ENCODE peak calls at places on chromosome 11, in nine cellular contexts. A is progenitor cell of endocrine pancreas; Q is activated CD4-positive, alpha-beta T cell treated with anti-CD3 and anti-CD28 coated beads, Interleukin-2, amount 50 U/mL, for 1 hour; Z is GM03348; C is endothelial cell; J is A673; W is NCI-H748 treated with DMSO at 0.1 percent for 48 hours; K is AG09319; I is activated naive CD8-positive, alpha-beta T cell treated with anti-CD3 and anti-CD28 coated beads, Interleukin-2, amount 50 U/mL, for 24 hours. G is an unnamed sample.

GRCh38 chr11:95443386-95443785 is 212.4 kb upstream of the SESN3 start:
- DNase-seq in J (no peak), I (peak; percentile 12), Z (no peak), A (no peak), Q (no peak), C (no peak), K (no peak), W (no peak), G (no peak)

GRCh38 chr11:33531743-33532181 is 168.9 kb downstream of the C11orf91 start:
- DNase-seq in W (no peak), K (no peak), I (no peak), A (no peak), J (no peak), C (no peak), Q (no peak), Z (peak; percentile 88), G (no peak)

GRCh38 chr11:71342116-71342515 is 89.7 kb upstream of the SHANK2 start:
- DNase-seq in W (no peak), Q (no peak), A (no peak), C (no peak), J (no peak), Z (peak; percentile 43), K (no peak), I (no peak), G (no peak)

GRCh38 chr11:110472858-110473257 is 43.1 kb downstream of the FDX1 start:
- DNase-seq in W (no peak), C (no peak), K (no peak), I (no peak), Q (no peak), A (no peak), J (no peak), Z (no peak), G (no peak)

GRCh38 chr11:118002010-118002540 is 15.9 kb downstream of the IL10RA start:
- DNase-seq in K (no peak), Z (no peak), A (no peak), W (no peak), Q (no peak), C (no peak), I (peak; percentile 56), J (no peak), G (no peak)

GRCh38 chr11:57432714-57433163 is 5.8 kb upstream of the SLC43A3 start:
- DNase-seq in Q (no peak), W (no peak), K (no peak), J (no peak), A (no peak), C (no peak), Z (no peak), I (peak; percentile 50), G (no peak)

GRCh38 chr11:44382648-44383240 is 72.8 kb upstream of the ALX4 start:
- DNase-seq in W (no peak), Z (no peak), J (no peak), Q (no peak), K (no peak), I (no peak), A (no peak), C (no peak), G (no peak)

GRCh38 chr11:34478845-34479663 is 34.5 kb downstream of the ELF5 start:
- DNase-seq in Q (no peak), Z (no peak), I (no peak), K (no peak), J (no peak), A (no peak), W (no peak), C (no peak), G (no peak)

GRCh38 chr11:29676993-29677392 is 339.8 kb downstream of the KCNA4 start:
- DNase-seq in J (no peak), I (no peak), K (no peak), W (no peak), C (no peak), A (no peak), Q (no peak), Z (no peak), G (no peak)

GRCh38 chr11:15327786-15328231 is 213.1 kb downstream of the INSC start:
- DNase-seq in Z (peak; percentile 24), A (peak; percentile 65), K (no peak), Q (no peak), I (peak; percentile 4), W (peak; percentile 60), J (peak; percentile 77), C (peak; percentile 84), G (peak; percentile 70)

GRCh38 chr11:68960299-68961071 is 20.3 kb downstream of the MRGPRD start:
- DNase-seq in W (no peak), C (no peak), Z (no peak), I (no peak), Q (no peak), J (no peak), K (no peak), A (no peak), G (peak; percentile 58)

GRCh38 chr11:77642228-77642627 is 4.6 kb upstream of the CLNS1A start:
- DNase-seq in K (no peak), J (no peak), Z (no peak), C (no peak), I (no peak), A (no peak), Q (no peak), W (no peak), G (no peak)

GRCh38 chr11:120130991-120131760 is 6.7 kb downstream of the TRIM29 start:
- DNase-seq in W (no peak), I (no peak), A (no peak), J (no peak), Z (no peak), K (no peak), Q (no peak), C (no peak), G (no peak)

GRCh38 chr11:128725630-128726461 is 32.0 kb downstream of the FLI1 start:
- DNase-seq in Q (peak; percentile 35), W (no peak), I (no peak), Z (peak; percentile 42), C (no peak), J (no peak), A (no peak), K (peak; percentile 38), G (no peak)

GRCh38 chr11:93740802-93741093 is 547 bp downstream of the TAF1D start:
- DNase-seq in I (peak; percentile 62), Z (peak; percentile 78), W (no peak), J (peak; percentile 87), Q (peak; percentile 59), C (peak; percentile 38), A (no peak), K (no peak), G (no peak)

GRCh38 chr11:67165595-67165994 is 46.5 kb downstream of the KDM2A start:
- DNase-seq in A (no peak), W (no peak), J (no peak), C (no peak), I (no peak), Q (no peak), K (no peak), Z (no peak), G (no peak)

GRCh38 chr11:114052160-114052559 is 7.4 kb upstream of the ZBTB16 start:
- DNase-seq in I (no peak), J (no peak), A (no peak), W (no peak), Z (no peak), Q (no peak), K (no peak), C (no peak), G (no peak)

GRCh38 chr11:76823481-76824028 is 37.2 kb upstream of the ACER3 start:
- DNase-seq in K (no peak), Z (no peak), J (peak; percentile 74), C (peak; percentile 58), I (no peak), A (no peak), Q (no peak), W (no peak), G (no peak)

GRCh38 chr11:134882141-134882540 is 470.1 kb upstream of the B3GAT1 start:
- DNase-seq in I (no peak), J (no peak), C (no peak), A (no peak), W (no peak), Q (no peak), K (no peak), Z (no peak), G (no peak)

GRCh38 chr11:34468209-34468841 is 29.6 kb downstream of the CAT start:
- DNase-seq in Q (peak; percentile 31), C (peak; percentile 9), A (no peak), I (peak; percentile 48), K (no peak), Z (peak; percentile 33), W (no peak), J (peak; percentile 86), G (no peak)

GRCh38 chr11:70695086-70695960 is 297.0 kb downstream of the CTTN start:
- DNase-seq in Z (no peak), C (no peak), J (no peak), I (no peak), K (no peak), W (no peak), A (no peak), Q (no peak), G (no peak)

GRCh38 chr11:86594746-86595145 is 77.7 kb downstream of the ME3 start:
- DNase-seq in Q (no peak), I (no peak), W (no peak), A (no peak), J (no peak), K (no peak), C (no peak), Z (no peak), G (no peak)

G was measured in posterior cingulate gyrus.